ENCODE peak calls at places on chromosomes 1 and 21, in six cellular contexts. K, L, I, U, A and P are unnamed samples. For H3K4me1, the result is how much of the 10 kb centered on the place peaks cover.

GRCh38 chr1:150548632-150549495 is at the start of gene ADAMTSL4:
- DNase-seq in I (peak), K (no peak), L (peak), U (peak), A (peak), P (peak)

GRCh38 chr1:204067935-204068334 is 5.0 kb upstream of the SOX13 start:
- DNase-seq in I (no peak), A (no peak), L (no peak), U (no peak), K (no peak), P (no peak)

GRCh38 chr1:113615425-113615824 is 143.9 kb downstream of the PHTF1 start:
- DNase-seq in I (no peak), U (no peak), L (no peak), K (no peak), A (no peak), P (no peak)

GRCh38 chr1:66275601-66276023 is 258.3 kb upstream of the SGIP1 start:
- DNase-seq in A (no peak), U (no peak), I (no peak), L (peak), K (no peak), P (no peak)

GRCh38 chr1:98677288-98677687 is 15.8 kb downstream of the SNX7 start:
- DNase-seq in L (no peak), K (no peak), U (no peak), I (no peak), A (no peak), P (no peak)

GRCh38 chr1:59504281-59504680 is 207.4 kb downstream of the FGGY start:
- DNase-seq in K (no peak), A (no peak), L (no peak), I (no peak), U (no peak), P (no peak)

GRCh38 chr1:78779831-78780230 is 130.2 kb downstream of the IFI44 start:
- DNase-seq in I (no peak), L (no peak), K (no peak), U (no peak), A (no peak), P (no peak)

GRCh38 chr1:66256629-66257575 is 277.1 kb upstream of the SGIP1 start:
- DNase-seq in L (no peak), A (no peak), K (no peak), U (no peak), I (no peak), P (no peak)

GRCh38 chr1:15331673-15332072 is 78.0 kb upstream of the EFHD2 start:
- DNase-seq in I (no peak), A (no peak), U (no peak), K (no peak), L (no peak), P (no peak)

GRCh38 chr1:154629160-154630073 is 21.4 kb upstream of the ADAR start:
- DNase-seq in A (peak), K (no peak), L (no peak), U (peak), I (no peak), P (no peak)

GRCh38 chr1:154624756-154625643 is 17.0 kb upstream of the ADAR start:
- DNase-seq in K (no peak), A (no peak), L (no peak), I (no peak), U (no peak), P (no peak)

GRCh38 chr1:154626456-154627246 is 18.7 kb upstream of the ADAR start:
- DNase-seq in U (peak), K (no peak), A (no peak), I (no peak), L (no peak), P (no peak)

GRCh38 chr1:154628122-154628405 is 20.1 kb upstream of the ADAR start:
- DNase-seq in A (no peak), L (no peak), K (no peak), U (no peak), I (no peak), P (no peak)

GRCh38 chr1:154627247-154628121 is 19.5 kb upstream of the ADAR start:
- DNase-seq in I (peak), K (peak), U (peak), L (peak), A (peak), P (peak)
- H3K4me1 ChIP-seq in I (under half), K (under half), U (under half), L (under half), A (under half), P (under half)

GRCh38 chr1:238710697-238711096 is 675.7 kb upstream of the CHRM3 start:
- DNase-seq in L (no peak), K (no peak), I (peak), U (no peak), A (no peak), P (no peak)
- TF ChIP-seq CTCF in L (no peak), K (no peak), I (peak), U (peak), A (no peak), P (no peak)

GRCh38 chr1:223198628-223198965 is 55.5 kb upstream of the TLR5 start:
- DNase-seq in U (no peak), I (no peak), K (no peak), A (no peak), L (no peak), P (no peak)
- H3K4me1 ChIP-seq in U (under half), I (under half), K (under half), A (under half), L (under half), P (under half)

GRCh38 chr1:156913809-156914387 is 6.5 kb upstream of the LRRC71 start:
- DNase-seq in L (no peak), U (no peak), K (no peak), I (no peak), A (no peak), P (no peak)

GRCh38 chr1:156914440-156914856 is 6.0 kb upstream of the LRRC71 start:
- DNase-seq in I (no peak), L (no peak), A (peak), U (no peak), K (no peak), P (no peak)

GRCh38 chr1:156912310-156912709 is 8.1 kb upstream of the LRRC71 start:
- DNase-seq in L (no peak), U (no peak), K (no peak), I (no peak), A (no peak), P (peak)

GRCh38 chr1:156911587-156912298 is 8.7 kb upstream of the LRRC71 start:
- DNase-seq in K (no peak), I (no peak), L (no peak), U (no peak), A (no peak), P (no peak)

DNA sequence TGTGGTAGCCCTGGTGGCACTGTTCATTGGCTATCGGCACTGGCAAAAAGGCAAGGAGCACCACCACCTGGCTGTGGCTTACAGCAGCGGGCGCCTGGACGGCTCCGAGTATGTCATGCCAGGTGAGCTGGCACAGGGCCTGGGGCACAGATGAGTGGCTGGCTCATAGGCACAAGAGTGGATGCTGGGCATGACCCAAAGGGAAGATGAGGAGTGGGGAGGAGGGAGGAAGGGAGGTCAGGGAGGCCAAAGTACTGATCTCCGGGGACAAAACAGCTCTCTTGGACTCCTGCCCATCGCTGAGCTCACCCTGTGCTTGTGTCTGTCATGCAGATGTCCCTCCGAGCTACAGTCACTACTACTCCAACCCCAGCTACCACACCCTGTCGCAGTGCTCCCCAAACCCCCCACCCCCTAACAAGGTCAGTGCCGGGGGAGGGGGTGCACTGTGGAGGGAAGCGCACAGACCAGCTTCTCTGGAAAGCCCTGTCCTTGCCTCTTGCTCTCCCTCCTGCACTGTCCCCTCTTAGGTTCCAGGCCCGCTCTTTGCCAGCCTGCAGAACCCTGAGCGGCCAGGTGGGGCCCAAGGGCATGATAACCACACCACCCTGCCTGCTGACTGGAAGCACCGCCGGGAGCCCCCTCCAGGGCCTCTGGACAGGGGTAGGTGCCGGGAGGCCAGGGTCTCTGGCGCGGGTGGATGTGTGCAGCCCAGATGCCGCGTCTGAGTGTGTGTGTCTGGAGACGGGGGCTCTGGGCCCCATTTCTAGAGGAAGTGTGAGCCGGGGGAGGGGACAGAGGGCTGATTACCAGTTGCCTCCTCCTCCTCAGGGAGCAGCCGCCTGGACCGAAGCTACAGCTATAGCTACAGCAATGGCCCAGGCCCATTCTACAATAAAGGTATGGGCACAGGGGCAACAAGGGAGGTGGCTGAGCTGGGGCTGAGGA is 7.3 kb upstream of the LRRC71 start:
- DNase-seq in U (no peak), L (no peak), A (peak), K (no peak), I (peak), P (peak)
- TF ChIP-seq CTCF in U (no peak), L (no peak), A (peak), K (no peak), I (peak), P (no peak)

GRCh38 chr1:4485398-4485797 is 169.0 kb upstream of the AJAP1 start:
- DNase-seq in U (no peak), L (no peak), I (no peak), K (no peak), A (no peak), P (no peak)

GRCh38 chr1:4486408-4487120 is 167.8 kb upstream of the AJAP1 start:
- DNase-seq in I (no peak), U (no peak), A (no peak), K (no peak), L (no peak), P (no peak)

GRCh38 chr1:4485878-4486277 is 168.5 kb upstream of the AJAP1 start:
- DNase-seq in A (no peak), K (no peak), L (no peak), I (no peak), U (no peak), P (no peak)

GRCh38 chr1:4488018-4488417 is 166.4 kb upstream of the AJAP1 start:
- DNase-seq in A (no peak), U (no peak), L (no peak), I (no peak), K (no peak), P (no peak)

DNA sequence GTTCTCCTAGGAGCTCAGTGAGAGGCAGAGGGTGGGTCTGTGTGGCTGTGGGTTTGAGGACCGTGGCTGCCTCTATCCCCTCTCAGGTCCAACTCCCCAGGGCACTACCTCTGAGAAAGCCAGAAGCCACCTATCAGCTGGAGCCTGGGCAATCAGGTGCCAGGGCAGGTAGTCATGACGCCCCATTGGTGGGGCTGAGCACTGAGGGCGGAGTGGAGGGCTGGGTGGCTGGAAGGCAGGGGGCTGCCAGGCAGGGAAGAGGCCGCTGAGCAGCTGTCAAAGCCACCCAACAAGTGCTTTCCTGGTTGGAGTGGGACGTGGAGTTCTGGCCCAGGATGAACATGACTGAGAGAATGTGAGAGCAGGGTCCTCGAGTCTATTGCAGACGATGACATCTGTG is 164.9 kb upstream of the AJAP1 start:
- DNase-seq in K (no peak), A (no peak), L (no peak), U (no peak), I (no peak), P (no peak)
- H3K4me1 ChIP-seq in K (under half), A (under half), L (under half), U (under half), I (under half), P (under half)

GRCh38 chr1:921011-921837 is 2.5 kb upstream of the SAMD11 start:
- DNase-seq in I (peak), A (peak), K (peak), L (peak), U (peak), P (peak)
- TF ChIP-seq CTCF in I (peak), A (peak), K (peak), L (peak), U (peak), P (peak)

GRCh38 chr1:184406454-184406853 is 19.6 kb downstream of the C1orf21 start:
- DNase-seq in L (no peak), U (no peak), K (no peak), A (no peak), I (no peak), P (no peak)
- H3K4me1 ChIP-seq in L (under half), U (under half), K (under half), A (under half), I (under half), P (under half)

GRCh38 chr1:46411601-46412341 is 17.7 kb downstream of the FAAH start:
- DNase-seq in U (no peak), A (peak), I (peak), K (no peak), L (no peak), P (no peak)
- TF ChIP-seq CTCF in U (peak), A (peak), I (peak), K (peak), L (peak), P (peak)

GRCh38 chr21:34953950-34954349 is 95.2 kb downstream of the RUNX1 start:
- DNase-seq in A (no peak), L (no peak), U (no peak), I (no peak), K (no peak), P (no peak)
- H3K4me1 ChIP-seq in A (under half), L (under half), U (under half), I (under half), K (under half), P (under half)